ENCODE peak calls at places on chromosomes 13 and 19, in six cellular contexts. Z is heart left ventricle, M is transverse colon, F is sigmoid colon, V is ovary, S is breast epithelium. A is an unnamed sample. For H3K27me3, the result is how much of the 10 kb centered on the place peaks cover.

GRCh38 chr19:31448221-31448657 is 99.0 kb upstream of the TSHZ3 start:
- DNase-seq in Z (peak), M (peak), F (peak), V (peak), S (peak), A (no peak)

GRCh38 chr19:45404557-45405434 is at the start of gene PPP1R13L:
- DNase-seq in Z (peak), M (peak), F (peak), V (peak), S (peak), A (peak)

GRCh38 chr19:49362926-49363264 is 679 bp upstream of the TEAD2 start:
- DNase-seq in Z (peak), M (peak), F (peak), V (peak), S (peak), A (no peak)

GRCh38 chr13:101453784-101454201 is 1.3 kb downstream of the ITGBL1 start:
- DNase-seq in Z (no peak), M (peak), F (no peak), V (no peak), S (peak), A (no peak)

GRCh38 chr19:14300281-14300680 is 81.0 kb upstream of the ADGRE5 start:
- DNase-seq in Z (no peak), M (peak), F (no peak), V (no peak), S (no peak), A (no peak)

GRCh38 chr19:45667620-45668341 is at the start of gene GIPR:
- DNase-seq in Z (peak), M (peak), F (no peak), V (no peak), S (peak), A (peak)

GRCh38 chr13:97243915-97244820 is 22.0 kb downstream of the MBNL2 start:
- DNase-seq in Z (no peak), M (no peak), F (no peak), V (no peak), S (no peak), A (no peak)

GRCh38 chr13:39886336-39886735 is 230.9 kb downstream of the COG6 start:
- DNase-seq in Z (no peak), M (no peak), F (no peak), V (no peak), S (no peak), A (no peak)

GRCh38 chr19:11481777-11482383 is 1.0 kb upstream of the ELAVL3 start:
- DNase-seq in Z (peak), M (peak), F (peak), V (no peak), S (peak), A (peak)

GRCh38 chr19:31272707-31273106 is 76.5 kb downstream of the TSHZ3 start:
- DNase-seq in Z (no peak), M (no peak), F (peak), V (no peak), S (no peak), A (no peak)

GRCh38 chr13:57858376-57858775 is 226.8 kb downstream of the PCDH17 start:
- DNase-seq in Z (no peak), M (no peak), F (no peak), V (no peak), S (no peak), A (no peak)

GRCh38 chr13:98807774-98808173 is 55.3 kb upstream of the SLC15A1 start:
- DNase-seq in Z (no peak), M (no peak), F (no peak), V (no peak), S (no peak), A (no peak)

GRCh38 chr19:45769821-45770191 is 754 bp upstream of the SIX5 start:
- DNase-seq in Z (no peak), M (peak), F (peak), V (peak), S (no peak), A (peak)

GRCh38 chr13:42330991-42331390 is 59.0 kb downstream of the AKAP11 start:
- DNase-seq in Z (no peak), M (no peak), F (no peak), V (no peak), S (no peak), A (no peak)

GRCh38 chr13:41019578-41020347 is 647 bp upstream of the ELF1 start:
- DNase-seq in Z (no peak), M (no peak), F (no peak), V (no peak), S (no peak), A (no peak)

GRCh38 chr19:13079542-13079986 is 23.1 kb downstream of the LYL1 start:
- DNase-seq in Z (peak), M (peak), F (peak), V (peak), S (no peak), A (no peak)

GRCh38 chr13:57437587-57437986 is 194.0 kb upstream of the PCDH17 start:
- DNase-seq in Z (no peak), M (no peak), F (no peak), V (no peak), S (no peak), A (no peak)

GRCh38 chr19:13302521-13303270 is 152.5 kb downstream of the IER2 start:
- DNase-seq in Z (no peak), M (no peak), F (no peak), V (no peak), S (no peak), A (no peak)

GRCh38 chr13:113616991-113617749 is 32.6 kb downstream of the TFDP1 start:
- DNase-seq in Z (no peak), M (no peak), F (no peak), V (no peak), S (no peak), A (no peak)

GRCh38 chr19:19542507-19542906 is 4.4 kb downstream of the CILP2 start:
- DNase-seq in Z (no peak), M (no peak), F (no peak), V (no peak), S (no peak), A (no peak)

GRCh38 chr19:45863335-45863839 is 440 bp upstream of the SYMPK start:
- DNase-seq in Z (no peak), M (peak), F (no peak), V (no peak), S (no peak), A (no peak)

GRCh38 chr19:48636859-48637448 is at the start of gene DBP:
- DNase-seq in Z (no peak), M (peak), F (no peak), V (peak), S (peak), A (no peak)

GRCh38 chr19:33677745-33678426 is 56.1 kb downstream of the CHST8 start:
- DNase-seq in Z (no peak), M (no peak), F (peak), V (no peak), S (no peak), A (no peak)

GRCh38 chr19:46841458-46842083 is 9.1 kb downstream of the AP2S1 start:
- DNase-seq in Z (peak), M (peak), F (no peak), V (peak), S (no peak), A (no peak)

GRCh38 chr13:65836066-65836465 is 1394.1 kb downstream of the PCDH9 start:
- DNase-seq in Z (no peak), M (no peak), F (no peak), V (no peak), S (no peak), A (no peak)

GRCh38 chr19:11418518-11419506 is at the start of gene RGL3:
- DNase-seq in Z (peak), M (peak), F (no peak), V (no peak), S (no peak), A (peak)

GRCh38 chr13:41304551-41304950 is 6.5 kb upstream of the NAA16 start:
- DNase-seq in Z (no peak), M (no peak), F (no peak), V (no peak), S (no peak), A (no peak)

GRCh38 chr19:44689290-44690130 is 9.4 kb upstream of the CEACAM16 start:
- DNase-seq in Z (peak), M (peak), F (peak), V (peak), S (peak), A (peak)

GRCh38 chr13:90890435-90890834 is 457.1 kb upstream of the MIR17HG start:
- DNase-seq in Z (no peak), M (no peak), F (no peak), V (no peak), S (no peak), A (no peak)

GRCh38 chr13:52001120-52001731 is 10.0 kb downstream of the ATP7B start:
- DNase-seq in Z (no peak), M (no peak), F (no peak), V (no peak), S (no peak), A (no peak)

GRCh38 chr19:50646074-50646807 is 3.0 kb upstream of the C19orf81 start:
- DNase-seq in Z (no peak), M (no peak), F (no peak), V (no peak), S (no peak), A (no peak)

GRCh38 chr13:48000559-48001126 is 430 bp downstream of the SUCLA2 start:
- DNase-seq in Z (peak), M (peak), F (peak), V (no peak), S (no peak), A (no peak)

GRCh38 chr19:28987177-28987576 is 225.8 kb downstream of the UQCRFS1 start:
- DNase-seq in Z (no peak), M (no peak), F (no peak), V (no peak), S (no peak), A (no peak)

GRCh38 chr13:35818577-35819165 is 312.5 kb downstream of the DCLK1 start:
- DNase-seq in Z (no peak), M (no peak), F (no peak), V (no peak), S (no peak), A (no peak)

GRCh38 chr13:110685305-110685704 is 20.6 kb downstream of the CARS2 start:
- DNase-seq in Z (no peak), M (no peak), F (peak), V (no peak), S (no peak), A (no peak)

GRCh38 chr13:110689711-110690110 is 16.2 kb downstream of the CARS2 start:
- DNase-seq in Z (no peak), M (no peak), F (no peak), V (no peak), S (no peak), A (no peak)

GRCh38 chr13:110689041-110689440 is 16.9 kb downstream of the CARS2 start:
- DNase-seq in Z (no peak), M (no peak), F (no peak), V (no peak), S (no peak), A (no peak)

GRCh38 chr13:110687736-110688135 is 18.2 kb downstream of the CARS2 start:
- DNase-seq in Z (no peak), M (no peak), F (no peak), V (no peak), S (no peak), A (no peak)

DNA sequence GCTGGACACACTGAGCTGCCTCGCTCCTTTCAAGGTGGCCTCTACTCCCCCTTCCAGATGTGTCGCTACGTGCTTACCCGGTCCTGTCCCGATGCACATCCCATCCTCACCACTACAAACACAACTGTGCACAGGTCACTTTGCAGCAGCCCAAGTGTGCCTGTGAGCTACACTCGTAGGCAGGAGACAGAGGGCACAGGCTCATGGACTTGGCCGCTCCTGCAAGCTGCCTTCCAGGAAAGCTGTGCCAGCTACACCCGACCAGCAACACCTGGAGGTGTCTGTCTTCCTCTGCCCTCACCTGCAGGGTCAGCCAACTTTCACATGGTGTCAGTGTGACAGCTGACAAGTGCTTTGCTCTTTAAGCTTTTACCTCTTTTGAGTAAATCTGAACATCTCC is 15.4 kb downstream of the CARS2 start:
- DNase-seq in Z (no peak), M (no peak), F (no peak), V (no peak), S (no peak), A (no peak)
- H3K27me3 ChIP-seq in Z (under half), M (under half), F (under half), V (under half), S (under half), A (under half)

GRCh38 chr19:15642807-15643206 is 2.1 kb downstream of the CYP4F3 start:
- DNase-seq in Z (no peak), M (no peak), F (no peak), V (no peak), S (no peak), A (no peak)

GRCh38 chr19:15644066-15644741 is 3.5 kb downstream of the CYP4F3 start:
- DNase-seq in Z (no peak), M (no peak), F (no peak), V (no peak), S (no peak), A (no peak)

GRCh38 chr19:15641901-15642491 is 1.3 kb downstream of the CYP4F3 start:
- DNase-seq in Z (no peak), M (no peak), F (no peak), V (no peak), S (no peak), A (no peak)

GRCh38 chr19:15643387-15643786 is 2.7 kb downstream of the CYP4F3 start:
- DNase-seq in Z (no peak), M (no peak), F (no peak), V (no peak), S (no peak), A (no peak)

GRCh38 chr19:15644816-15645215 is 4.1 kb downstream of the CYP4F3 start:
- DNase-seq in Z (no peak), M (no peak), F (no peak), V (no peak), S (no peak), A (no peak)
- TF ChIP-seq POLR2A in Z (no peak), M (no peak), F (no peak), V (no peak), S (no peak), A (no peak)

GRCh38 chr13:25372275-25373081 is 704 bp downstream of the ATP8A2 start:
- DNase-seq in Z (no peak), M (no peak), F (no peak), V (no peak), S (no peak), A (no peak)
- H3K27me3 ChIP-seq in Z (under half), M (half or more), F (under half), V (under half), S (under half), A (under half)

GRCh38 chr13:79933389-79933788 is 407.5 kb downstream of the SPRY2 start:
- DNase-seq in Z (no peak), M (no peak), F (no peak), V (no peak), S (no peak), A (no peak)

GRCh38 chr13:79937311-79938243 is 403.3 kb downstream of the SPRY2 start:
- DNase-seq in Z (no peak), M (no peak), F (no peak), V (no peak), S (no peak), A (no peak)

GRCh38 chr13:79936368-79937136 is 404.4 kb downstream of the SPRY2 start:
- DNase-seq in Z (peak), M (no peak), F (no peak), V (no peak), S (peak), A (no peak)

GRCh38 chr13:79935121-79935520 is 405.8 kb downstream of the SPRY2 start:
- DNase-seq in Z (no peak), M (no peak), F (no peak), V (no peak), S (no peak), A (no peak)

GRCh38 chr13:79932556-79932955 is 408.4 kb downstream of the SPRY2 start:
- DNase-seq in Z (no peak), M (no peak), F (no peak), V (no peak), S (no peak), A (no peak)
- TF ChIP-seq POLR2A in Z (no peak), M (no peak), F (no peak), V (no peak), S (no peak), A (no peak)

GRCh38 chr19:4171676-4172075 is 10.7 kb downstream of the SIRT6 start:
- DNase-seq in Z (no peak), M (no peak), F (no peak), V (no peak), S (no peak), A (no peak)
- H3K27me3 ChIP-seq in Z (under half), M (under half), F (under half), V (under half), S (under half), A (under half)

DNA sequence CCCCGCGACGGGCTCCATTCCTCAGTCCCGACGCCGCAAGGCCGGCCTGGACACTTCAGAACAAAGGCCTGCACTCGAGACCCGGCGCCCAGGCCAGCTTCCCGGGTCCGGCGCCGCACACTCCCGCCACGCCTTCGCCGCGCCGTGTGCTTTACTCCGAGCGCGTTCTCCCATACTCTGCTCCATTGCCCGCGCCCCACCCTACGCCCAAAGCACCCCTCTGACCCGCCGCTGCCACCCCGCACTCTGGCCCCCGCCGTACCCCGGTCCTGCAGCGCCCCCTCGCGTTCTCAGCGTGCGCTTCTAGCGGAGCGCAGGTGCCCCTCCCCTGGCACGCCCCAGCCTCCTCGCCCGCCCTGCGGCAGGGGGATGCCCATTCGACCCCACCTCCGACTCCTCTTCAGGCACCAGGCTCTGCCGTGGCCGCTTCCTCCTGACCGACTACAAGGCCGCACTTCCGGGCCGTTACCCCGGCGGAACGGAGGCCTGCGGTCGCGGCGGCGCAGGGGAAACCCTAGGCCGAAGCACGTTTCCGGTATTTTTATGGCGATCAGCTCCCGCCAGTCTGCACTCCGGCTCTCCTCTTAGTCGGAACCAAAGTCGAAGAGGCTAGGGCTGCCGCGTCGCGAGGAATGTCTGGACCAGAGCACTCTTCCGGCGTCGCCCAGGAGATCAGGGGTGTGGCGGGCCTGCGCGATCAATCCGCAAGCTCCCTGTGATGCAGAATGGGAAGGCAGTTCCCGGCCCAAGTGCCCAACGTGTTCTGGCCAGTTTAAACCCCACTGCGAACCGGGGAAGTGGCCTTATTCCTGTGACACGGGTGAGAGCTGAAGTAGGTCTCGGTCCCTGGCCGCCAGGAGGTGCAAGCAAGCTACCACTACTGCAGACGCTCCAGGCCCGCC is at the start of gene ZBTB45:
- DNase-seq in Z (peak), M (peak), F (peak), V (peak), S (peak), A (peak)
- TF ChIP-seq POLR2A in Z (no peak), M (peak), F (peak), V (peak), S (no peak), A (peak)